ENCODE peak calls at places on chromosomes 13 and 19, in five cellular contexts. W is right lobe of liver, A is esophagus squamous epithelium, N is esophagus muscularis mucosa, J is foreskin keratinocyte. Y is an unnamed sample. For H3K4me1, the result is how much of the 10 kb centered on the place peaks cover.

GRCh38 chr13:37944476-37945442 is 75.2 kb upstream of the TRPC4 start:
- DNase-seq in W (no peak), A (no peak), N (no peak), J (no peak), Y (no peak)

GRCh38 chr13:73672492-73672891 is 461.7 kb downstream of the KLF12 start:
- DNase-seq in W (no peak), A (no peak), N (no peak), J (no peak), Y (no peak)

GRCh38 chr19:611506-611869 is 21.8 kb downstream of the HCN2 start:
- DNase-seq in W (no peak), A (no peak), N (no peak), J (peak), Y (no peak)

GRCh38 chr13:51840917-51841316 is 4.1 kb downstream of the TMEM272 start:
- DNase-seq in W (no peak), A (no peak), N (no peak), J (no peak), Y (no peak)

GRCh38 chr19:2032296-2032941 is 16.9 kb upstream of the BTBD2 start:
- DNase-seq in W (peak), A (peak), N (peak), J (peak), Y (peak)

GRCh38 chr13:70125693-70126092 is 17.4 kb upstream of the KLHL1 start:
- DNase-seq in W (no peak), A (no peak), N (no peak), J (no peak), Y (no peak)

GRCh38 chr19:48683349-48683748 is 10.5 kb upstream of the NTN5 start:
- DNase-seq in W (no peak), A (no peak), N (no peak), J (no peak), Y (no peak)

GRCh38 chr13:46903748-46904147 is 6.9 kb upstream of the HTR2A start:
- DNase-seq in W (no peak), A (no peak), N (no peak), J (no peak), Y (no peak)

GRCh38 chr13:72437458-72437857 is 290.0 kb downstream of the MZT1 start:
- DNase-seq in W (no peak), A (no peak), N (no peak), J (peak), Y (no peak)

GRCh38 chr13:51033431-51034185 is 77.5 kb downstream of the C13orf42 start:
- DNase-seq in W (no peak), A (no peak), N (peak), J (no peak), Y (no peak)

GRCh38 chr13:46469064-46469463 is 82.0 kb upstream of the RUBCNL start:
- DNase-seq in W (no peak), A (no peak), N (no peak), J (peak), Y (no peak)

GRCh38 chr19:42594617-42595489 is at the start of gene CEACAM8:
- DNase-seq in W (no peak), A (no peak), N (no peak), J (no peak), Y (no peak)

GRCh38 chr19:42595550-42596172 is 937 bp upstream of the CEACAM8 start:
- DNase-seq in W (no peak), A (no peak), N (no peak), J (no peak), Y (no peak)

DNA sequence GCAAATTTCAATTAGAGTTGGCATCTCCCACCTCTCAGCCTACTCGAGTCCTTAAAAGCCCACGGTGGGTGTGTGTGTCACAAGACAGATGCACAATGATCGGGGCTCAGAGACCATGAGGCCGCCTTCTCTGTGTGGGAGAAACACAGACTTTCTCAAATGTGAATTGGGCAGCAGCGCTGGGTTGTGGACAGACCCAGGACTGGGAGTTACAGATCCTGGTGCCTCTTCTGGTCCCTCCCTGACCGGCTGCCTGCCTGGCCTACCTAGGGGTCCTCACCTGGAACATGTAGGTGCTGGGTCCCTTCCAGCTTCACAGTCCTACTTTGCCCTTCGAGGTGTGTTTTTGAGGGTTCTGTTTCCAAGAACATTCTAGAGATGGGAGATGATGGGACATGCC is 4.9 kb downstream of the CEACAM8 start:
- DNase-seq in W (no peak), A (no peak), N (no peak), J (no peak), Y (no peak)
- H3K4me1 ChIP-seq in W (under half), A (under half), N (under half), J (under half), Y (under half)

GRCh38 chr19:8446055-8446709 is 1.4 kb downstream of the HNRNPM start:
- DNase-seq in W (no peak), A (no peak), N (no peak), J (no peak), Y (peak)
- H3K4me1 ChIP-seq in W (under half), A (half or more), N (half or more), J (under half), Y (under half)

GRCh38 chr19:35336166-35336955 is 7.4 kb downstream of the CD22 start:
- DNase-seq in W (peak), A (no peak), N (no peak), J (no peak), Y (no peak)
- H3K4me1 ChIP-seq in W (under half), A (under half), N (under half), J (under half), Y (under half)

DNA sequence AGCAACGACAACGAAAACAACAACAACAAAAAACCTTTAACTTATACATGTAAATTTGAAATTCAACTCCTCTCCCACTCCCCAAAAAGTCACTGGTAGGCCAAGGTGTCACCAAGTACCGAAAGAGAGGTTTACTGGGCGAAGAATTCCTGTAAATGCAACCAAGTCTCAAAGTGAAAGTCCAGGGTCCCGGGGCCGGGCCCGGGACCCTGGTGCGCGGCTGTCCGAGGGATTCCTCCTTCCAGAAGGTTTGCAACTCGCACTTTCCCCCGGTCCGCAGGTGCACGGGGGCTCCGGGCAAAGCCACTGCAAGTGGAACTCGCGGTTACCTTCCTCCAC is 1.1 kb downstream of the STK24 start:
- DNase-seq in W (no peak), A (no peak), N (no peak), J (no peak), Y (no peak)
- H3K4me1 ChIP-seq in W (under half), A (half or more), N (half or more), J (under half), Y (half or more)

GRCh38 chr19:18846862-18847515 is 15.2 kb downstream of the UPF1 start:
- DNase-seq in W (peak), A (no peak), N (no peak), J (no peak), Y (peak)
- H3K4me1 ChIP-seq in W (under half), A (half or more), N (half or more), J (under half), Y (half or more)